ENCODE peak calls at places on chromosomes 7 and 10, in ten cellular contexts. One of them, this sample, is unnamed.
A peak's percentile ranks its signal among the peaks of the same experiment; 100 is the strongest.

GRCh38 chr10:48538611-48539010 is 66.3 kb downstream of the ARHGAP22 start:
- DNase-seq in upper lobe of left lung: no peak
- DNase-seq in body of pancreas: no peak
- DNase-seq in dorsolateral prefrontal cortex: no peak
- DNase-seq in nephron progenitor cell: no peak
- DNase-seq in fibroblast of pulmonary artery: no peak
- DNase-seq in BJ: no peak
- DNase-seq in fibroblast of mammary gland: no peak
- DNase-seq in CD8-positive, alpha-beta T cell: no peak
- DNase-seq in astrocyte of the spinal cord: no peak
- DNase-seq in this sample: no peak

GRCh38 chr10:124649209-124649608 is 95.0 kb downstream of the FAM53B start:
- DNase-seq in upper lobe of left lung: no peak
- DNase-seq in fibroblast of pulmonary artery: peak; percentile 79
- DNase-seq in dorsolateral prefrontal cortex: no peak
- DNase-seq in astrocyte of the spinal cord: no peak
- DNase-seq in BJ: no peak
- DNase-seq in nephron progenitor cell: no peak
- DNase-seq in body of pancreas: no peak
- DNase-seq in CD8-positive, alpha-beta T cell: no peak
- DNase-seq in fibroblast of mammary gland: peak; percentile 39
- DNase-seq in this sample: peak; percentile 49

GRCh38 chr7:156194813-156195212 is 382.6 kb upstream of the SHH start:
- DNase-seq in CD8-positive, alpha-beta T cell: no peak
- DNase-seq in fibroblast of pulmonary artery: no peak
- DNase-seq in nephron progenitor cell: no peak
- DNase-seq in body of pancreas: no peak
- DNase-seq in fibroblast of mammary gland: no peak
- DNase-seq in BJ: no peak
- DNase-seq in astrocyte of the spinal cord: no peak
- DNase-seq in upper lobe of left lung: peak; percentile 35
- DNase-seq in dorsolateral prefrontal cortex: no peak
- DNase-seq in this sample: no peak

GRCh38 chr10:27258838-27259532 is 18.4 kb upstream of the ACBD5 start:
- DNase-seq in fibroblast of pulmonary artery: no peak
- DNase-seq in dorsolateral prefrontal cortex: no peak
- DNase-seq in body of pancreas: peak; percentile 41
- DNase-seq in upper lobe of left lung: peak; percentile 87
- DNase-seq in BJ: no peak
- DNase-seq in astrocyte of the spinal cord: no peak
- DNase-seq in CD8-positive, alpha-beta T cell: peak; percentile 58
- DNase-seq in nephron progenitor cell: peak; percentile 64
- DNase-seq in fibroblast of mammary gland: no peak
- DNase-seq in this sample: no peak

GRCh38 chr10:48390933-48391845 is 84.7 kb downstream of the MAPK8 start:
- DNase-seq in body of pancreas: no peak
- DNase-seq in fibroblast of mammary gland: peak; percentile 48
- DNase-seq in CD8-positive, alpha-beta T cell: no peak
- DNase-seq in dorsolateral prefrontal cortex: no peak
- DNase-seq in upper lobe of left lung: no peak
- DNase-seq in astrocyte of the spinal cord: peak; percentile 66
- DNase-seq in BJ: no peak
- DNase-seq in fibroblast of pulmonary artery: peak; percentile 69
- DNase-seq in nephron progenitor cell: no peak
- DNase-seq in this sample: peak; percentile 42

GRCh38 chr7:84013616-84014240 is 180.9 kb downstream of the SEMA3A start:
- DNase-seq in CD8-positive, alpha-beta T cell: no peak
- DNase-seq in dorsolateral prefrontal cortex: no peak
- DNase-seq in fibroblast of pulmonary artery: no peak
- DNase-seq in upper lobe of left lung: no peak
- DNase-seq in BJ: no peak
- DNase-seq in nephron progenitor cell: no peak
- DNase-seq in fibroblast of mammary gland: no peak
- DNase-seq in astrocyte of the spinal cord: no peak
- DNase-seq in body of pancreas: no peak
- DNase-seq in this sample: peak; percentile 29

GRCh38 chr10:36119439-36119838 is 477.3 kb upstream of the FZD8 start:
- DNase-seq in fibroblast of pulmonary artery: no peak
- DNase-seq in BJ: no peak
- DNase-seq in fibroblast of mammary gland: no peak
- DNase-seq in astrocyte of the spinal cord: no peak
- DNase-seq in nephron progenitor cell: no peak
- DNase-seq in body of pancreas: no peak
- DNase-seq in upper lobe of left lung: no peak
- DNase-seq in dorsolateral prefrontal cortex: no peak
- DNase-seq in CD8-positive, alpha-beta T cell: no peak
- DNase-seq in this sample: no peak

GRCh38 chr7:22723171-22723601 is 3.8 kb upstream of the IL6 start:
- DNase-seq in upper lobe of left lung: no peak
- DNase-seq in dorsolateral prefrontal cortex: no peak
- DNase-seq in body of pancreas: peak; percentile 62
- DNase-seq in fibroblast of pulmonary artery: peak; percentile 56
- DNase-seq in fibroblast of mammary gland: no peak
- DNase-seq in BJ: no peak
- DNase-seq in CD8-positive, alpha-beta T cell: no peak
- DNase-seq in nephron progenitor cell: no peak
- DNase-seq in astrocyte of the spinal cord: peak; percentile 71
- DNase-seq in this sample: no peak

GRCh38 chr10:47361293-47361692 is 13.1 kb downstream of the RBP3 start:
- DNase-seq in body of pancreas: no peak
- DNase-seq in BJ: no peak
- DNase-seq in astrocyte of the spinal cord: peak; percentile 24
- DNase-seq in dorsolateral prefrontal cortex: peak; percentile 65
- DNase-seq in fibroblast of pulmonary artery: peak; percentile 49
- DNase-seq in upper lobe of left lung: no peak
- DNase-seq in CD8-positive, alpha-beta T cell: no peak
- DNase-seq in fibroblast of mammary gland: peak; percentile 35
- DNase-seq in nephron progenitor cell: peak; percentile 74
- DNase-seq in this sample: peak; percentile 60

GRCh38 chr7:2631924-2632716 is at the start of gene TTYH3:
- DNase-seq in upper lobe of left lung: no peak
- DNase-seq in CD8-positive, alpha-beta T cell: no peak
- DNase-seq in astrocyte of the spinal cord: no peak
- DNase-seq in fibroblast of pulmonary artery: no peak
- DNase-seq in BJ: no peak
- DNase-seq in nephron progenitor cell: no peak
- DNase-seq in dorsolateral prefrontal cortex: peak; percentile 65
- DNase-seq in body of pancreas: peak; percentile 48
- DNase-seq in fibroblast of mammary gland: no peak
- DNase-seq in this sample: peak; percentile 28

GRCh38 chr10:130559213-130559944 is 423.2 kb downstream of the GLRX3 start:
- DNase-seq in fibroblast of mammary gland: no peak
- DNase-seq in BJ: no peak
- DNase-seq in upper lobe of left lung: peak; percentile 58
- DNase-seq in dorsolateral prefrontal cortex: no peak
- DNase-seq in nephron progenitor cell: no peak
- DNase-seq in astrocyte of the spinal cord: no peak
- DNase-seq in fibroblast of pulmonary artery: no peak
- DNase-seq in body of pancreas: no peak
- DNase-seq in CD8-positive, alpha-beta T cell: no peak
- DNase-seq in this sample: no peak

GRCh38 chr10:88361494-88361893 is 221.6 kb downstream of the RNLS start:
- DNase-seq in astrocyte of the spinal cord: no peak
- DNase-seq in fibroblast of pulmonary artery: no peak
- DNase-seq in dorsolateral prefrontal cortex: no peak
- DNase-seq in fibroblast of mammary gland: no peak
- DNase-seq in CD8-positive, alpha-beta T cell: no peak
- DNase-seq in upper lobe of left lung: no peak
- DNase-seq in body of pancreas: no peak
- DNase-seq in nephron progenitor cell: no peak
- DNase-seq in BJ: peak; percentile 33
- DNase-seq in this sample: no peak

DNA sequence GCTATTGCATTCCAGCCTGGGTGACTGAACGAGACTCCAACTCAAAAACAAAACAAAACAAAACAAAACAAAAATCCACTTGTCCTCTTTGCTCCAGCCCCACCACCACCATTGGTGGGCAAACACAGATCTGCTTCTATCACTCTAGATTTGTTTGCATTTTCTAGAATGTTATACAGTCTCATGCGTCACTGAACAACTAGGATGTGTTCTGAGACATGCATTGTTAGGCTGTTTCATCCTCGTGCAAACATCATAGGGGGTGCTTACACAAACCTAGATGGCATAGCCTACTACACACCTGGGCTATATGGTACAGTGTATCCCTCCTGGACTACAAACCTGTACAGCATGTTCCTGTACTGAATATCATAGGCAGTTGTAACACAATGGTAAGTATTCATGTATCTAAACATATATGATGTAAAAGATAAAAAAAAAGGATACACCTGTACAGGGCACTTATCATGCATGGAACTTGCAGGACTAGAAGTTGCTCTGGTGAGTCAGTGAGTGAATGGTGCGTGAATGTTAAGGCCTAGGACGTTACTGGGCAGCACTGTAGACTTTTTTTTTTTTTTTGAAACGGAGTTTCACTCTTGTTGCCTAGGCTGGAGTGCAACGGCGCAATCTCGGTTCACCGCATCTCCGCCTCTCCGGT is 45.3 kb downstream of the BTBD16 start:
- DNase-seq in fibroblast of mammary gland: no peak
- DNase-seq in nephron progenitor cell: no peak
- DNase-seq in BJ: no peak
- DNase-seq in fibroblast of pulmonary artery: no peak
- DNase-seq in body of pancreas: no peak
- DNase-seq in CD8-positive, alpha-beta T cell: no peak
- DNase-seq in dorsolateral prefrontal cortex: no peak
- DNase-seq in upper lobe of left lung: no peak
- DNase-seq in astrocyte of the spinal cord: no peak
- DNase-seq in this sample: no peak
- TF ChIP-seq CTCF in fibroblast of mammary gland: no peak
- TF ChIP-seq CTCF in nephron progenitor cell: no peak
- TF ChIP-seq CTCF in BJ: no peak
- TF ChIP-seq CTCF in fibroblast of pulmonary artery: no peak
- TF ChIP-seq CTCF in body of pancreas: no peak
- TF ChIP-seq CTCF in CD8-positive, alpha-beta T cell: no peak
- TF ChIP-seq CTCF in dorsolateral prefrontal cortex: no peak
- TF ChIP-seq CTCF in upper lobe of left lung: no peak
- TF ChIP-seq CTCF in astrocyte of the spinal cord: no peak
- TF ChIP-seq CTCF in this sample: no peak

DNA sequence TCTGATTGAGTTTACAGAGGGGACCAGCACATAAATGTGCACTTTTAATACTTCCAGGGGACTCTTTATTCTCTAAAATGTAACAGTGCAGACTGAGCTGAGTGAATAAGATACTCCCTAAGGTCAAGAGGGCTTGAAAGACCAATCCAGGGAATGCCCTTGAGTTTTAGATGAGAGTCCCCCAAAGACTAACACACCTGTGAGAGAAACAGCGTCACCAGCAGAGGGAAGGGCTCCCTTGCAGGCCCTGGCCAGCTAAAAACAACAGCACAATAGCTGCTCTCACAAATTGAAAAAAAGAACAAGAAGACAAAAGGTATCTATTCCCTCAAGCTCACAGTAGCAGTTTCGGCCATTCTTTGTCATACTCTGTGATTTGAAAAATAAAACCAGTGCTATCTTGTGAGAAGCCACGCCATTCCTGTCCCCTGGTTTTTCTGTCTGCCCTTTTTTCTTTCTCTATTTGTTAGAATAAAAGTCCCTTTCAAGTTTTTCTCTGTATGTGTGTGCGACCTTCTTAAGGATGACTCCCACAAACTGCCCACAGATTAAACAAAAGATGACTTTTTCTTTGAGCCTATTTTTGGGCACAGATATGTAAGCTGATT is 230.4 kb upstream of the BMPER start:
- DNase-seq in BJ: no peak
- DNase-seq in fibroblast of pulmonary artery: no peak
- DNase-seq in CD8-positive, alpha-beta T cell: no peak
- DNase-seq in body of pancreas: no peak
- DNase-seq in nephron progenitor cell: no peak
- DNase-seq in dorsolateral prefrontal cortex: no peak
- DNase-seq in astrocyte of the spinal cord: no peak
- DNase-seq in upper lobe of left lung: no peak
- DNase-seq in fibroblast of mammary gland: no peak
- DNase-seq in this sample: no peak
- TF ChIP-seq CTCF in BJ: no peak
- TF ChIP-seq CTCF in fibroblast of pulmonary artery: no peak
- TF ChIP-seq CTCF in CD8-positive, alpha-beta T cell: no peak
- TF ChIP-seq CTCF in body of pancreas: no peak
- TF ChIP-seq CTCF in nephron progenitor cell: no peak
- TF ChIP-seq CTCF in dorsolateral prefrontal cortex: no peak
- TF ChIP-seq CTCF in astrocyte of the spinal cord: no peak
- TF ChIP-seq CTCF in upper lobe of left lung: no peak
- TF ChIP-seq CTCF in fibroblast of mammary gland: no peak
- TF ChIP-seq CTCF in this sample: no peak

GRCh38 chr7:70044525-70044924 is 446.2 kb downstream of the AUTS2 start:
- DNase-seq in astrocyte of the spinal cord: no peak
- DNase-seq in dorsolateral prefrontal cortex: no peak
- DNase-seq in upper lobe of left lung: no peak
- DNase-seq in CD8-positive, alpha-beta T cell: no peak
- DNase-seq in nephron progenitor cell: no peak
- DNase-seq in fibroblast of mammary gland: no peak
- DNase-seq in fibroblast of pulmonary artery: no peak
- DNase-seq in body of pancreas: no peak
- DNase-seq in BJ: no peak
- DNase-seq in this sample: no peak

GRCh38 chr7:70044064-70044463 is 445.8 kb downstream of the AUTS2 start:
- DNase-seq in BJ: no peak
- DNase-seq in fibroblast of pulmonary artery: no peak
- DNase-seq in astrocyte of the spinal cord: no peak
- DNase-seq in body of pancreas: no peak
- DNase-seq in nephron progenitor cell: peak; percentile 52
- DNase-seq in CD8-positive, alpha-beta T cell: no peak
- DNase-seq in fibroblast of mammary gland: no peak
- DNase-seq in upper lobe of left lung: no peak
- DNase-seq in dorsolateral prefrontal cortex: no peak
- DNase-seq in this sample: no peak

GRCh38 chr7:70042533-70042932 is 444.3 kb downstream of the AUTS2 start:
- DNase-seq in body of pancreas: no peak
- DNase-seq in fibroblast of pulmonary artery: peak; percentile 21
- DNase-seq in upper lobe of left lung: no peak
- DNase-seq in CD8-positive, alpha-beta T cell: no peak
- DNase-seq in fibroblast of mammary gland: peak; percentile 88
- DNase-seq in nephron progenitor cell: no peak
- DNase-seq in astrocyte of the spinal cord: peak; percentile 52
- DNase-seq in BJ: no peak
- DNase-seq in dorsolateral prefrontal cortex: no peak
- DNase-seq in this sample: no peak

GRCh38 chr7:70043139-70043538 is 444.9 kb downstream of the AUTS2 start:
- DNase-seq in astrocyte of the spinal cord: no peak
- DNase-seq in CD8-positive, alpha-beta T cell: no peak
- DNase-seq in upper lobe of left lung: no peak
- DNase-seq in fibroblast of pulmonary artery: no peak
- DNase-seq in BJ: no peak
- DNase-seq in body of pancreas: no peak
- DNase-seq in fibroblast of mammary gland: no peak
- DNase-seq in dorsolateral prefrontal cortex: no peak
- DNase-seq in nephron progenitor cell: no peak
- DNase-seq in this sample: no peak

GRCh38 chr7:70040971-70041766 is 442.9 kb downstream of the AUTS2 start:
- DNase-seq in CD8-positive, alpha-beta T cell: no peak
- DNase-seq in body of pancreas: no peak
- DNase-seq in dorsolateral prefrontal cortex: no peak
- DNase-seq in nephron progenitor cell: no peak
- DNase-seq in upper lobe of left lung: no peak
- DNase-seq in fibroblast of pulmonary artery: peak; percentile 40
- DNase-seq in astrocyte of the spinal cord: peak; percentile 48
- DNase-seq in BJ: no peak
- DNase-seq in fibroblast of mammary gland: peak; percentile 65
- DNase-seq in this sample: no peak
- TF ChIP-seq CTCF in CD8-positive, alpha-beta T cell: no peak
- TF ChIP-seq CTCF in body of pancreas: peak; percentile 43
- TF ChIP-seq CTCF in dorsolateral prefrontal cortex: peak; percentile 47
- TF ChIP-seq CTCF in nephron progenitor cell: peak; percentile 32
- TF ChIP-seq CTCF in upper lobe of left lung: no peak
- TF ChIP-seq CTCF in fibroblast of pulmonary artery: peak; percentile 45
- TF ChIP-seq CTCF in astrocyte of the spinal cord: peak; percentile 52
- TF ChIP-seq CTCF in BJ: no peak
- TF ChIP-seq CTCF in fibroblast of mammary gland: peak; percentile 56
- TF ChIP-seq CTCF in this sample: no peak

GRCh38 chr7:25949672-25950487 is 202.1 kb upstream of the NFE2L3 start:
- DNase-seq in upper lobe of left lung: peak; percentile 76
- DNase-seq in BJ: no peak
- DNase-seq in dorsolateral prefrontal cortex: no peak
- DNase-seq in CD8-positive, alpha-beta T cell: no peak
- DNase-seq in astrocyte of the spinal cord: no peak
- DNase-seq in fibroblast of mammary gland: no peak
- DNase-seq in nephron progenitor cell: peak; percentile 74
- DNase-seq in body of pancreas: peak; percentile 79
- DNase-seq in fibroblast of pulmonary artery: no peak
- DNase-seq in this sample: no peak
- TF ChIP-seq CTCF in upper lobe of left lung: no peak
- TF ChIP-seq CTCF in BJ: no peak
- TF ChIP-seq CTCF in dorsolateral prefrontal cortex: no peak
- TF ChIP-seq CTCF in CD8-positive, alpha-beta T cell: no peak
- TF ChIP-seq CTCF in astrocyte of the spinal cord: no peak
- TF ChIP-seq CTCF in fibroblast of mammary gland: no peak
- TF ChIP-seq CTCF in nephron progenitor cell: peak; percentile 11
- TF ChIP-seq CTCF in body of pancreas: peak; percentile 43
- TF ChIP-seq CTCF in fibroblast of pulmonary artery: no peak
- TF ChIP-seq CTCF in this sample: no peak